ENCODE peak calls at places on chromosome 11, in four cellular contexts. T is fibroblast of lung, I is Peyer's patch, L is heart right ventricle. O is an unnamed sample.

GRCh38 chr11:76648061-76648460 is 22.5 kb downstream of the LRRC32 start:
- DNase-seq in T (no peak), I (peak), L (no peak), O (no peak)

GRCh38 chr11:114095899-114096298 is 36.4 kb downstream of the ZBTB16 start:
- DNase-seq in T (no peak), I (no peak), L (no peak), O (no peak)

GRCh38 chr11:27701262-27702105 is 1.2 kb upstream of the BDNF start:
- DNase-seq in T (peak), I (no peak), L (peak), O (peak)

GRCh38 chr11:27910186-27910941 is 197.6 kb downstream of the KIF18A start:
- DNase-seq in T (peak), I (no peak), L (no peak), O (no peak)

GRCh38 chr11:18492888-18493287 is 33.9 kb downstream of the TSG101 start:
- DNase-seq in T (peak), I (no peak), L (no peak), O (no peak)

GRCh38 chr11:85663781-85664560 is 958 bp downstream of the CREBZF start:
- DNase-seq in T (peak), I (peak), L (peak), O (peak)

GRCh38 chr11:38865922-38866321 is 2267.9 kb upstream of the RAG2 start:
- DNase-seq in T (no peak), I (no peak), L (no peak), O (no peak)

GRCh38 chr11:129766858-129767604 is 48.6 kb upstream of the TMEM45B start:
- DNase-seq in T (peak), I (peak), L (no peak), O (peak)

GRCh38 chr11:73384871-73385692 is 8.9 kb downstream of the RELT start:
- DNase-seq in T (no peak), I (peak), L (peak), O (no peak)

DNA sequence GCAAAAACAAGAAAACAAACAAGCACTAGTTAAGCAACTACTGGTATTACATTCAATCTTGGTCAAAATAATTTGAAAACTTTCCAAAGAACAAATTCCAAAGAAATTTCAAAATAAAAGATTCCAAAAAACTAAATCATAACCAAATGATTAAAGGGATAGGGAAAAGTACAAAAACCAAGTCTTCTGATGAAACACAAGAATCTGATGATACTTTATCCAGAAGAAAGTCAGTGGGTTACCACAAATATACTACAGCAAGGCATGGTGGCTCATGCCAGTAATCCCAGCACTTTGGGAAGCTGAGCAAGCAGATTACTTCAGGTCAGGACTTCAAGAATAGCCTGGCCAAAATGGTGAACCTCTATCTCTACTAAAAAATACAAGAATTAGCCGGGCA is 59.1 kb downstream of the NUP98 start:
- DNase-seq in T (peak), I (no peak), L (no peak), O (no peak)
- H3K27ac ChIP-seq in T (no peak), I (no peak), L (no peak), O (no peak)

GRCh38 chr11:16741473-16741872 is 3.0 kb downstream of the C11orf58 start:
- DNase-seq in T (no peak), I (no peak), L (no peak), O (no peak)
- H3K4me3 ChIP-seq in T (no peak), I (no peak), L (no peak), O (no peak)

GRCh38 chr11:118215765-118216164 is 9.0 kb downstream of the JAML start:
- DNase-seq in T (no peak), I (no peak), L (no peak), O (no peak)
- H3K27ac ChIP-seq in T (no peak), I (peak), L (no peak), O (no peak)

GRCh38 chr11:111522426-111522825 is 7.8 kb downstream of the HOATZ start:
- DNase-seq in T (no peak), I (no peak), L (no peak), O (no peak)
- H3K4me3 ChIP-seq in T (no peak), I (no peak), L (no peak), O (no peak)

GRCh38 chr11:33699515-33700424 is 856 bp downstream of the C11orf91 start:
- DNase-seq in T (no peak), I (peak), L (peak), O (peak)
- H3K27ac ChIP-seq in T (peak), I (peak), L (peak), O (peak)

GRCh38 chr11:120125509-120125908 is 12.4 kb downstream of the TRIM29 start:
- DNase-seq in T (no peak), I (no peak), L (no peak), O (no peak)

GRCh38 chr11:120124355-120124754 is 13.6 kb downstream of the TRIM29 start:
- DNase-seq in T (no peak), I (no peak), L (no peak), O (no peak)

GRCh38 chr11:120123946-120124345 is 14.0 kb downstream of the TRIM29 start:
- DNase-seq in T (no peak), I (no peak), L (no peak), O (no peak)

GRCh38 chr11:120126543-120126942 is 11.4 kb downstream of the TRIM29 start:
- DNase-seq in T (no peak), I (no peak), L (no peak), O (no peak)

GRCh38 chr11:120125005-120125404 is 12.9 kb downstream of the TRIM29 start:
- DNase-seq in T (peak), I (peak), L (no peak), O (no peak)
- H3K4me3 ChIP-seq in T (no peak), I (no peak), L (no peak), O (no peak)

GRCh38 chr11:119976805-119977583 is 160.9 kb downstream of the TRIM29 start:
- DNase-seq in T (no peak), I (no peak), L (no peak), O (no peak)

GRCh38 chr11:119972281-119972680 is 165.6 kb downstream of the TRIM29 start:
- DNase-seq in T (no peak), I (no peak), L (no peak), O (no peak)

GRCh38 chr11:119975561-119976152 is 162.3 kb downstream of the TRIM29 start:
- DNase-seq in T (no peak), I (no peak), L (peak), O (no peak)

GRCh38 chr11:119974051-119974450 is 163.9 kb downstream of the TRIM29 start:
- DNase-seq in T (no peak), I (no peak), L (no peak), O (no peak)

DNA sequence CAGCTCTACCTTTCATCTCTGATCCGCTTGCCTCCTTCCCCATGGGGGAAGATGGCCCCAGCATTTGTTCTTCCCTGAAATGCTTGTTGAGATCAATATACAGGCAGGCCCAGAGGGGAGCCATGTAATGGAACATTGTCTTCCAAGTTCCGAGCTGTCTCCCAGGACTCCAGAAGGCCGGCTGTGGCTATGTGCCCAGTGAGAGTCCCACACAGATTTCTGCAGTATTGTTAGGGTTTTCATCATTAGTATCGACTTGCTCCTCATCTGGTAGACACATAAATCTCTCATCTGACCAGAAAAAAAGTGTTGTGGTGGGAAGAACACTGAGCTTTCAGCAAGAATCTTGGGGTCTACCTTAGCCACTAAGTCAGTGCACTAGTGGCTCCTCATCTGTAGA is 163.4 kb downstream of the TRIM29 start:
- DNase-seq in T (no peak), I (no peak), L (no peak), O (no peak)
- H3K27ac ChIP-seq in T (no peak), I (no peak), L (no peak), O (no peak)

GRCh38 chr11:68750988-68751325 is 363 bp downstream of the TESMIN start:
- DNase-seq in T (no peak), I (no peak), L (no peak), O (no peak)
- H3K4me3 ChIP-seq in T (peak), I (peak), L (peak), O (no peak)